ENCODE peak calls at places on chromosomes 16 and 17, in four cellular contexts. A, O, X and L are unnamed samples.

GRCh38 chr16:74561626-74562025 is 45.3 kb downstream of the GLG1 start:
- DNase-seq in A (no peak), O (no peak), X (no peak), L (no peak)

GRCh38 chr16:57192146-57192545 is 6.0 kb downstream of the RSPRY1 start:
- DNase-seq in A (peak; percentile 69), O (no peak), X (no peak), L (no peak)

GRCh38 chr17:72997559-72997958 is 94.9 kb downstream of the SLC39A11 start:
- DNase-seq in A (no peak), O (no peak), X (no peak), L (no peak)

GRCh38 chr17:28159004-28159403 is 116.5 kb downstream of the NLK start:
- DNase-seq in A (no peak), O (no peak), X (no peak), L (no peak)

GRCh38 chr16:9225527-9226316 is 134.3 kb downstream of the HAPSTR1 start:
- DNase-seq in A (no peak), O (no peak), X (no peak), L (no peak)

GRCh38 chr17:732788-733720 is 658 bp downstream of the TLCD3A start:
- DNase-seq in A (no peak), O (no peak), X (peak; percentile 61), L (no peak)

GRCh38 chr16:88208112-88208511 is 174.6 kb upstream of the ZNF469 start:
- DNase-seq in A (no peak), O (no peak), X (no peak), L (no peak)

GRCh38 chr17:67245694-67246397 is 850 bp upstream of the HELZ start:
- DNase-seq in A (no peak), O (peak; percentile 18), X (peak; percentile 57), L (no peak)

GRCh38 chr17:79269620-79270019 is 195.0 kb downstream of the ENGASE start:
- DNase-seq in A (no peak), O (no peak), X (no peak), L (no peak)

GRCh38 chr17:3687949-3688614 is 7.9 kb downstream of the P2RX5 start:
- DNase-seq in A (no peak), O (no peak), X (no peak), L (no peak)

GRCh38 chr17:8940866-8941471 is 24.5 kb downstream of the PIK3R5 start:
- DNase-seq in A (no peak), O (no peak), X (peak; percentile 60), L (no peak)